ENCODE peak calls at places on chromosomes 11 and 22, in ten cellular contexts. H is adrenal gland; Y is mesothelial cell of epicardium; O is ovary; N is CD8-positive, alpha-beta T cell; C is fibroblast of mammary gland; W is astrocyte of the cerebellum; X is Calu3; E is AG04450; G is left ventricle myocardium inferior. V is an unnamed sample.

GRCh38 chr11:114040706-114041211 is 18.8 kb upstream of the ZBTB16 start:
- DNase-seq in H (no peak), Y (no peak), O (no peak), N (no peak), C (peak), W (peak), X (no peak), E (no peak), G (no peak), V (no peak)

GRCh38 chr11:12677131-12677530 is 2.9 kb downstream of the TEAD1 start:
- DNase-seq in H (no peak), Y (no peak), O (peak), N (no peak), C (peak), W (no peak), X (no peak), E (no peak), G (no peak), V (no peak)

GRCh38 chr22:49046546-49047305 is 780.9 kb downstream of the BRD1 start:
- DNase-seq in H (peak), Y (no peak), O (no peak), N (no peak), C (no peak), W (no peak), X (peak), E (no peak), G (no peak), V (no peak)

GRCh38 chr11:32309541-32310217 is 125.7 kb downstream of the WT1 start:
- DNase-seq in H (no peak), Y (no peak), O (no peak), N (no peak), C (peak), W (no peak), X (no peak), E (no peak), G (no peak), V (no peak)

GRCh38 chr11:29161216-29161615 is 855.6 kb downstream of the KCNA4 start:
- DNase-seq in H (no peak), Y (no peak), O (no peak), N (no peak), C (peak), W (no peak), X (no peak), E (no peak), G (no peak), V (no peak)

GRCh38 chr11:74319139-74319538 is 7.7 kb upstream of the P4HA3 start:
- DNase-seq in H (peak), Y (no peak), O (no peak), N (no peak), C (peak), W (peak), X (no peak), E (no peak), G (no peak), V (no peak)

GRCh38 chr11:115806056-115806455 is 301.8 kb upstream of the CADM1 start:
- DNase-seq in H (no peak), Y (no peak), O (no peak), N (no peak), C (no peak), W (no peak), X (no peak), E (no peak), G (no peak), V (no peak)

GRCh38 chr22:23061471-23062280 is 8.6 kb upstream of the GNAZ start:
- DNase-seq in H (no peak), Y (no peak), O (peak), N (no peak), C (no peak), W (no peak), X (no peak), E (no peak), G (no peak), V (no peak)

GRCh38 chr22:41175546-41175945 is 29.6 kb upstream of the L3MBTL2 start:
- DNase-seq in H (no peak), Y (no peak), O (no peak), N (no peak), C (no peak), W (no peak), X (no peak), E (no peak), G (no peak), V (no peak)

GRCh38 chr11:18066626-18067025 is 20.6 kb upstream of the TPH1 start:
- DNase-seq in H (no peak), Y (no peak), O (no peak), N (no peak), C (peak), W (no peak), X (no peak), E (no peak), G (no peak), V (no peak)

GRCh38 chr11:115324569-115325432 is 179.4 kb downstream of the CADM1 start:
- DNase-seq in H (peak), Y (no peak), O (no peak), N (no peak), C (peak), W (peak), X (peak), E (peak), G (no peak), V (no peak)

GRCh38 chr11:95375881-95376280 is 144.9 kb upstream of the SESN3 start:
- DNase-seq in H (no peak), Y (no peak), O (no peak), N (no peak), C (peak), W (peak), X (no peak), E (peak), G (no peak), V (no peak)

GRCh38 chr11:109892321-109892794 is 200.8 kb upstream of the ZC3H12C start:
- DNase-seq in H (no peak), Y (no peak), O (no peak), N (no peak), C (no peak), W (no peak), X (no peak), E (no peak), G (no peak), V (no peak)

GRCh38 chr11:31509017-31509411 is 408 bp downstream of the IMMP1L start:
- DNase-seq in H (no peak), Y (no peak), O (no peak), N (no peak), C (no peak), W (no peak), X (no peak), E (no peak), G (no peak), V (no peak)

GRCh38 chr22:38484244-38484643 is 16.3 kb downstream of the KDELR3 start:
- DNase-seq in H (no peak), Y (no peak), O (no peak), N (no peak), C (no peak), W (no peak), X (no peak), E (no peak), G (no peak), V (no peak)

GRCh38 chr22:42697542-42698013 is 23.1 kb downstream of the A4GALT start:
- DNase-seq in H (peak), Y (no peak), O (no peak), N (no peak), C (peak), W (no peak), X (peak), E (peak), G (peak), V (no peak)

GRCh38 chr11:126862664-126863247 is 137.8 kb downstream of the KIRREL3 start:
- DNase-seq in H (no peak), Y (no peak), O (no peak), N (no peak), C (no peak), W (no peak), X (no peak), E (no peak), G (no peak), V (no peak)

GRCh38 chr11:86719781-86720463 is 47.5 kb upstream of the ME3 start:
- DNase-seq in H (no peak), Y (no peak), O (no peak), N (no peak), C (peak), W (peak), X (no peak), E (no peak), G (no peak), V (no peak)

GRCh38 chr11:93740031-93740801 is 1.1 kb downstream of the TAF1D start:
- DNase-seq in H (no peak), Y (no peak), O (no peak), N (no peak), C (peak), W (no peak), X (peak), E (no peak), G (no peak), V (no peak)

GRCh38 chr22:43978558-43978957 is 23.3 kb downstream of the SAMM50 start:
- DNase-seq in H (no peak), Y (no peak), O (no peak), N (no peak), C (no peak), W (no peak), X (no peak), E (no peak), G (no peak), V (no peak)

GRCh38 chr11:76162336-76163288 is 43.7 kb downstream of the WNT11 start:
- DNase-seq in H (no peak), Y (no peak), O (peak), N (no peak), C (no peak), W (no peak), X (no peak), E (no peak), G (no peak), V (no peak)

GRCh38 chr22:20117656-20118571 is 888 bp upstream of the TRMT2A start:
- DNase-seq in H (no peak), Y (no peak), O (peak), N (peak), C (peak), W (no peak), X (peak), E (no peak), G (peak), V (no peak)

GRCh38 chr11:71240865-71241691 is 11.3 kb downstream of the SHANK2 start:
- DNase-seq in H (peak), Y (no peak), O (no peak), N (no peak), C (peak), W (peak), X (peak), E (peak), G (no peak), V (no peak)

GRCh38 chr11:9525116-9525515 is 48.4 kb upstream of the WEE1 start:
- DNase-seq in H (no peak), Y (no peak), O (no peak), N (no peak), C (no peak), W (no peak), X (peak), E (no peak), G (no peak), V (no peak)

GRCh38 chr11:43987384-43988039 is 45.1 kb downstream of the C11orf96 start:
- DNase-seq in H (peak), Y (no peak), O (peak), N (no peak), C (peak), W (peak), X (peak), E (no peak), G (peak), V (no peak)

GRCh38 chr11:70535191-70535971 is 137.1 kb downstream of the CTTN start:
- DNase-seq in H (no peak), Y (no peak), O (peak), N (no peak), C (no peak), W (no peak), X (no peak), E (no peak), G (no peak), V (no peak)

GRCh38 chr11:62048101-62048500 is 75.7 kb upstream of the INCENP start:
- DNase-seq in H (no peak), Y (no peak), O (no peak), N (no peak), C (peak), W (no peak), X (no peak), E (no peak), G (no peak), V (no peak)

GRCh38 chr11:108870373-108871020 is 205.6 kb downstream of the DDX10 start:
- DNase-seq in H (no peak), Y (no peak), O (no peak), N (no peak), C (peak), W (no peak), X (no peak), E (peak), G (no peak), V (no peak)

GRCh38 chr11:22688914-22689313 is 22.5 kb downstream of the GAS2 start:
- DNase-seq in H (no peak), Y (no peak), O (no peak), N (no peak), C (no peak), W (no peak), X (no peak), E (no peak), G (no peak), V (no peak)

GRCh38 chr11:2585566-2586090 is 114.2 kb downstream of the KCNQ1OT1 start:
- DNase-seq in H (no peak), Y (no peak), O (peak), N (peak), C (no peak), W (no peak), X (no peak), E (no peak), G (no peak), V (no peak)

GRCh38 chr22:21978564-21979386 is 3.8 kb downstream of the TOP3B start:
- DNase-seq in H (no peak), Y (no peak), O (peak), N (no peak), C (no peak), W (no peak), X (no peak), E (no peak), G (no peak), V (no peak)

GRCh38 chr22:49480896-49481650 is 346.6 kb downstream of the BRD1 start:
- DNase-seq in H (no peak), Y (no peak), O (no peak), N (no peak), C (no peak), W (no peak), X (no peak), E (no peak), G (no peak), V (no peak)

GRCh38 chr11:12503886-12504285 is 126.5 kb downstream of the PARVA start:
- DNase-seq in H (no peak), Y (no peak), O (no peak), N (no peak), C (no peak), W (no peak), X (no peak), E (no peak), G (no peak), V (no peak)

GRCh38 chr11:15113381-15113780 is 1.3 kb upstream of the INSC start:
- DNase-seq in H (no peak), Y (no peak), O (no peak), N (no peak), C (no peak), W (no peak), X (no peak), E (no peak), G (no peak), V (no peak)

GRCh38 chr11:120096756-120097191 is 41.1 kb downstream of the TRIM29 start:
- DNase-seq in H (no peak), Y (no peak), O (no peak), N (no peak), C (no peak), W (no peak), X (no peak), E (no peak), G (no peak), V (no peak)

GRCh38 chr11:45921561-45922424 is 663 bp upstream of the LARGE2 start:
- DNase-seq in H (no peak), Y (peak), O (peak), N (no peak), C (no peak), W (no peak), X (peak), E (no peak), G (peak), V (peak)

GRCh38 chr22:32617271-32617670 is 142.7 kb downstream of the FBXO7 start:
- DNase-seq in H (no peak), Y (no peak), O (no peak), N (no peak), C (peak), W (no peak), X (no peak), E (no peak), G (no peak), V (no peak)

GRCh38 chr22:32206774-32207758 is 2.2 kb upstream of the RFPL2 start:
- DNase-seq in H (no peak), Y (no peak), O (no peak), N (no peak), C (peak), W (no peak), X (peak), E (no peak), G (no peak), V (no peak)

GRCh38 chr22:46050916-46051614 is 74.1 kb upstream of the WNT7B start:
- DNase-seq in H (peak), Y (no peak), O (peak), N (no peak), C (no peak), W (no peak), X (no peak), E (no peak), G (peak), V (no peak)

GRCh38 chr11:8356731-8357504 is 93.2 kb upstream of the LMO1 start:
- DNase-seq in H (no peak), Y (no peak), O (peak), N (no peak), C (peak), W (no peak), X (no peak), E (no peak), G (no peak), V (no peak)

GRCh38 chr11:8359521-8359920 is 95.8 kb upstream of the LMO1 start:
- DNase-seq in H (no peak), Y (no peak), O (no peak), N (no peak), C (no peak), W (no peak), X (no peak), E (no peak), G (no peak), V (no peak)

GRCh38 chr11:8356216-8356615 is 92.5 kb upstream of the LMO1 start:
- DNase-seq in H (no peak), Y (no peak), O (peak), N (no peak), C (no peak), W (no peak), X (no peak), E (no peak), G (no peak), V (no peak)

GRCh38 chr11:8357891-8358566 is 94.4 kb upstream of the LMO1 start:
- DNase-seq in H (no peak), Y (no peak), O (no peak), N (no peak), C (no peak), W (no peak), X (no peak), E (no peak), G (no peak), V (no peak)

GRCh38 chr11:8357505-8357888 is 93.8 kb upstream of the LMO1 start:
- DNase-seq in H (no peak), Y (no peak), O (no peak), N (no peak), C (no peak), W (no peak), X (no peak), E (no peak), G (no peak), V (no peak)
- TF ChIP-seq CTCF in H (no peak), Y (no peak), O (no peak), N (no peak), C (no peak), W (no peak), X (no peak), E (no peak), G (no peak), V (no peak)

DNA sequence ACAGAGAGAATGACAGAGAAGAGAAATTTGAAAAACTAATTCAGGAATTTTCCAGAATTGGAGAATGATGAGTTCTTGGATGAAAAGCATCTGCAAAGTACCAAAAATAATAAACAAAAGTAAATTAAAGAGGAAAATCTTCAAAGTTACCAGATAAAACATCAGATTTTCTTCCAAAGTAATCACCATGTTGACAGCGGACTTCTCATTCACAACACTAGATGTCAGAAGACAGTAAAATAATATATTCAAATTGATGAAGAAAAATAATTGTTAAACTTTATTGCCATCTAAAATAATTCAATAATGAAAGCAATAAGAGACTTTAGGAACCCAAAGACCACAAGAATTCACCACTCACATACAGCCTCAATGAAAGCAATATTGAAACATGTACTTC is 355.2 kb downstream of the DYNC2H1 start:
- DNase-seq in H (no peak), Y (no peak), O (no peak), N (no peak), C (no peak), W (no peak), X (no peak), E (no peak), G (no peak), V (no peak)
- TF ChIP-seq CTCF in H (no peak), Y (no peak), O (no peak), N (no peak), C (peak), W (no peak), X (no peak), E (no peak), G (no peak), V (no peak)

GRCh38 chr11:132114185-132114584 is 743.8 kb downstream of the NTM start:
- DNase-seq in H (peak), Y (no peak), O (no peak), N (no peak), C (peak), W (no peak), X (no peak), E (no peak), G (no peak), V (no peak)
- TF ChIP-seq CTCF in H (peak), Y (no peak), O (no peak), N (no peak), C (peak), W (peak), X (no peak), E (peak), G (peak), V (peak)

GRCh38 chr11:69305885-69306540 is 12.1 kb downstream of the MYEOV start:
- DNase-seq in H (peak), Y (no peak), O (no peak), N (no peak), C (no peak), W (no peak), X (no peak), E (no peak), G (no peak), V (no peak)

GRCh38 chr11:69303427-69303826 is 9.5 kb downstream of the MYEOV start:
- DNase-seq in H (no peak), Y (no peak), O (no peak), N (peak), C (no peak), W (no peak), X (no peak), E (no peak), G (no peak), V (no peak)

GRCh38 chr11:69302447-69302846 is 8.5 kb downstream of the MYEOV start:
- DNase-seq in H (no peak), Y (no peak), O (no peak), N (peak), C (no peak), W (no peak), X (no peak), E (no peak), G (no peak), V (no peak)

GRCh38 chr11:69304686-69305085 is 10.7 kb downstream of the MYEOV start:
- DNase-seq in H (no peak), Y (no peak), O (no peak), N (no peak), C (no peak), W (no peak), X (no peak), E (no peak), G (no peak), V (no peak)

DNA sequence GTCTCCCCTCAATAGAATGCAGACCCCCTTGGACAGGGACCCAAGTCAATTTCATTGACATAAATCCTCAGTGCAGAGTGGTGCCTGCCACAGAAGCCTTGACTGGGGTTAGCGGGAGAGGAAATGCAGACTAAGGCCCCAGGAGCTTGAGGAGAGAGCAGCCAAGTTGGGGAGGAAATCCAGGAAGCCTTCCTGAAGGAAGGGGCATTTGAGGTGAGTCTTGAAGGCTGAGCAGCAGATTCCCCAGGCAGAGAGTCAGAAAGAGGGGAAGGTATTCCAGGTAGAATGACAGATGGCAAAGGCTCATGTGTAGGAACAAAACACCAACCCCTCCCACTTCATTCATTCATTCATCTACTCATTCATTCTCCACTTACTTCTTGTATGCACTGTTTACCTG is 10.3 kb downstream of the MYEOV start:
- DNase-seq in H (no peak), Y (no peak), O (no peak), N (no peak), C (no peak), W (no peak), X (no peak), E (no peak), G (no peak), V (no peak)
- TF ChIP-seq CTCF in H (no peak), Y (no peak), O (no peak), N (no peak), C (no peak), W (no peak), X (no peak), E (no peak), G (no peak), V (no peak)

GRCh38 chr22:37317698-37318210 is 35.4 kb downstream of the CYTH4 start:
- DNase-seq in H (no peak), Y (no peak), O (no peak), N (no peak), C (no peak), W (no peak), X (no peak), E (no peak), G (no peak), V (no peak)
- TF ChIP-seq CTCF in H (no peak), Y (no peak), O (no peak), N (no peak), C (no peak), W (no peak), X (no peak), E (no peak), G (no peak), V (no peak)

DNA sequence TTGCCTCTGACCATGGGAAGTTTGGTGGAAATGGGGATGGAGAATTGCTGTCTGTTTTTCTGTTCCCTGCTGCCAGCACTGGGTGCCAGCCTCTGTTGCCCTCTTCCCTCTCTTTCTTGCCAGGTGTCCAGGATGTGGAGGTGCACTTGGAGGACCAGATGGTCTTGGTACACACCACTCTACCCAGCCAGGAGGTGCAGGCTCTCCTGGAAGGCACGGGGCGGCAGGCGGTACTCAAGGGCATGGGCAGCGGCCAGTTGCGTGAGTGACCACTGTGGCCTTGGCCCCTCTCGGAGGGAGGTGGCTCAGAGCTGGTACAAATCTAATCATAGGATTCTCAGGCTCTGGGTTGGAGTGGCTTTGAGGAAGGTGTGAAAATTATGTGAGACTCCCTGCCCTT is 6.0 kb downstream of the CCS start:
- DNase-seq in H (peak), Y (no peak), O (no peak), N (no peak), C (no peak), W (no peak), X (no peak), E (no peak), G (no peak), V (no peak)
- TF ChIP-seq CTCF in H (no peak), Y (no peak), O (no peak), N (no peak), C (no peak), W (no peak), X (no peak), E (no peak), G (no peak), V (no peak)

V was measured in D721Med.